ENCODE peak calls at places on chromosomes 13 and 19, in eight cellular contexts. N, R, K, Z, J, M, T and I are unnamed samples.

GRCh38 chr13:25881946-25882574 is 169.8 kb downstream of the SHISA2 start:
- DNase-seq in N (peak), R (no peak), K (no peak), Z (no peak), J (no peak), M (peak), T (no peak), I (no peak)

GRCh38 chr13:102948006-102948405 is 102.2 kb downstream of the ERCC5 start:
- DNase-seq in N (peak), R (no peak), K (no peak), Z (no peak), J (no peak), M (no peak), T (no peak), I (no peak)

GRCh38 chr19:30254214-30254613 is 118.0 kb upstream of the ZNF536 start:
- DNase-seq in N (no peak), R (no peak), K (no peak), Z (no peak), J (no peak), M (no peak), T (no peak), I (no peak)

GRCh38 chr19:40662925-40663711 is 27.3 kb downstream of the NUMBL start:
- DNase-seq in N (peak), R (peak), K (peak), Z (peak), J (peak), M (peak), T (peak), I (peak)

GRCh38 chr19:46786236-46787039 is 2.0 kb downstream of the SLC1A5 start:
- DNase-seq in N (no peak), R (peak), K (no peak), Z (peak), J (peak), M (peak), T (peak), I (peak)

GRCh38 chr13:110420626-110421025 is 113.5 kb downstream of the COL4A2 start:
- DNase-seq in N (no peak), R (no peak), K (no peak), Z (no peak), J (peak), M (no peak), T (no peak), I (no peak)

GRCh38 chr13:35549481-35549880 is 73.0 kb upstream of the MAB21L1 start:
- DNase-seq in N (no peak), R (no peak), K (no peak), Z (no peak), J (no peak), M (no peak), T (no peak), I (no peak)

GRCh38 chr13:31885994-31886393 is 145.6 kb upstream of the FRY start:
- DNase-seq in N (no peak), R (no peak), K (no peak), Z (no peak), J (no peak), M (no peak), T (no peak), I (no peak)

GRCh38 chr19:28831464-28831863 is 381.5 kb downstream of the UQCRFS1 start:
- DNase-seq in N (no peak), R (no peak), K (no peak), Z (no peak), J (no peak), M (no peak), T (no peak), I (no peak)

GRCh38 chr19:35346193-35347052 is 1.3 kb upstream of the FFAR1 start:
- DNase-seq in N (peak), R (no peak), K (no peak), Z (peak), J (no peak), M (no peak), T (peak), I (peak)

GRCh38 chr19:5150902-5151741 is 182.2 kb downstream of the KDM4B start:
- DNase-seq in N (no peak), R (no peak), K (no peak), Z (no peak), J (no peak), M (no peak), T (no peak), I (no peak)

GRCh38 chr13:110393761-110394160 is 86.7 kb downstream of the COL4A2 start:
- DNase-seq in N (no peak), R (no peak), K (no peak), Z (no peak), J (no peak), M (no peak), T (no peak), I (no peak)

GRCh38 chr19:33603377-33603776 is 18.4 kb upstream of the CHST8 start:
- DNase-seq in N (no peak), R (no peak), K (no peak), Z (no peak), J (no peak), M (no peak), T (no peak), I (no peak)